ENCODE peak calls at places on chromosomes 16 and 17, in eight cellular contexts. One of them, this sample, is unnamed.

GRCh38 chr16:67865318-67865717 is 7.5 kb upstream of the EDC4 start:
- DNase-seq in smooth muscle cell of the brain vasculature: no peak
- DNase-seq in activated CD4-positive, CD25-positive, alpha-beta regulatory T cell: no peak
- DNase-seq in endothelial cell of umbilical vein: peak
- DNase-seq in Peyer's patch: peak
- DNase-seq in fibroblast of lung: peak
- DNase-seq in stimulated activated CD4-positive, alpha-beta T cell treated with anti-CD3 and anti-CD28 coated beads, Interleukin-4, amount 100 ng/mL, for 48 hours: no peak
- DNase-seq in nephron progenitor cell: no peak
- DNase-seq in this sample: no peak

GRCh38 chr16:58665200-58665599 is 19.4 kb downstream of the SLC38A7 start:
- DNase-seq in smooth muscle cell of the brain vasculature: no peak
- DNase-seq in activated CD4-positive, CD25-positive, alpha-beta regulatory T cell: no peak
- DNase-seq in endothelial cell of umbilical vein: no peak
- DNase-seq in Peyer's patch: no peak
- DNase-seq in fibroblast of lung: no peak
- DNase-seq in stimulated activated CD4-positive, alpha-beta T cell treated with anti-CD3 and anti-CD28 coated beads, Interleukin-4, amount 100 ng/mL, for 48 hours: no peak
- DNase-seq in nephron progenitor cell: no peak
- DNase-seq in this sample: no peak

GRCh38 chr17:40629850-40630249 is 17.8 kb downstream of the SMARCE1 start:
- DNase-seq in smooth muscle cell of the brain vasculature: no peak
- DNase-seq in activated CD4-positive, CD25-positive, alpha-beta regulatory T cell: no peak
- DNase-seq in endothelial cell of umbilical vein: no peak
- DNase-seq in Peyer's patch: no peak
- DNase-seq in fibroblast of lung: no peak
- DNase-seq in stimulated activated CD4-positive, alpha-beta T cell treated with anti-CD3 and anti-CD28 coated beads, Interleukin-4, amount 100 ng/mL, for 48 hours: no peak
- DNase-seq in nephron progenitor cell: no peak
- DNase-seq in this sample: no peak

GRCh38 chr17:29195465-29196081 is 15.4 kb upstream of the MYO18A start:
- DNase-seq in smooth muscle cell of the brain vasculature: no peak
- DNase-seq in activated CD4-positive, CD25-positive, alpha-beta regulatory T cell: no peak
- DNase-seq in endothelial cell of umbilical vein: no peak
- DNase-seq in Peyer's patch: peak
- DNase-seq in fibroblast of lung: no peak
- DNase-seq in stimulated activated CD4-positive, alpha-beta T cell treated with anti-CD3 and anti-CD28 coated beads, Interleukin-4, amount 100 ng/mL, for 48 hours: no peak
- DNase-seq in nephron progenitor cell: no peak
- DNase-seq in this sample: no peak

GRCh38 chr16:15509593-15510520 is 75.5 kb downstream of the BMERB1 start:
- DNase-seq in smooth muscle cell of the brain vasculature: no peak
- DNase-seq in activated CD4-positive, CD25-positive, alpha-beta regulatory T cell: no peak
- DNase-seq in endothelial cell of umbilical vein: no peak
- DNase-seq in Peyer's patch: no peak
- DNase-seq in fibroblast of lung: peak
- DNase-seq in stimulated activated CD4-positive, alpha-beta T cell treated with anti-CD3 and anti-CD28 coated beads, Interleukin-4, amount 100 ng/mL, for 48 hours: no peak
- DNase-seq in nephron progenitor cell: no peak
- DNase-seq in this sample: no peak

GRCh38 chr17:31008374-31009035 is 37.7 kb downstream of the RNF135 start:
- DNase-seq in smooth muscle cell of the brain vasculature: no peak
- DNase-seq in activated CD4-positive, CD25-positive, alpha-beta regulatory T cell: peak
- DNase-seq in endothelial cell of umbilical vein: peak
- DNase-seq in Peyer's patch: peak
- DNase-seq in fibroblast of lung: peak
- DNase-seq in stimulated activated CD4-positive, alpha-beta T cell treated with anti-CD3 and anti-CD28 coated beads, Interleukin-4, amount 100 ng/mL, for 48 hours: peak
- DNase-seq in nephron progenitor cell: peak
- DNase-seq in this sample: peak

GRCh38 chr16:25045696-25046381 is 30.7 kb upstream of the ARHGAP17 start:
- DNase-seq in smooth muscle cell of the brain vasculature: no peak
- DNase-seq in activated CD4-positive, CD25-positive, alpha-beta regulatory T cell: no peak
- DNase-seq in endothelial cell of umbilical vein: peak
- DNase-seq in Peyer's patch: no peak
- DNase-seq in fibroblast of lung: peak
- DNase-seq in stimulated activated CD4-positive, alpha-beta T cell treated with anti-CD3 and anti-CD28 coated beads, Interleukin-4, amount 100 ng/mL, for 48 hours: no peak
- DNase-seq in nephron progenitor cell: no peak
- DNase-seq in this sample: no peak

GRCh38 chr17:35788504-35788998 is 6.9 kb downstream of the MMP28 start:
- DNase-seq in smooth muscle cell of the brain vasculature: no peak
- DNase-seq in activated CD4-positive, CD25-positive, alpha-beta regulatory T cell: no peak
- DNase-seq in endothelial cell of umbilical vein: no peak
- DNase-seq in Peyer's patch: no peak
- DNase-seq in fibroblast of lung: peak
- DNase-seq in stimulated activated CD4-positive, alpha-beta T cell treated with anti-CD3 and anti-CD28 coated beads, Interleukin-4, amount 100 ng/mL, for 48 hours: no peak
- DNase-seq in nephron progenitor cell: no peak
- DNase-seq in this sample: no peak

GRCh38 chr16:47568355-47568754 is 107.2 kb downstream of the PHKB start:
- DNase-seq in smooth muscle cell of the brain vasculature: no peak
- DNase-seq in activated CD4-positive, CD25-positive, alpha-beta regulatory T cell: no peak
- DNase-seq in endothelial cell of umbilical vein: no peak
- DNase-seq in Peyer's patch: no peak
- DNase-seq in fibroblast of lung: no peak
- DNase-seq in stimulated activated CD4-positive, alpha-beta T cell treated with anti-CD3 and anti-CD28 coated beads, Interleukin-4, amount 100 ng/mL, for 48 hours: no peak
- DNase-seq in nephron progenitor cell: no peak
- DNase-seq in this sample: no peak

GRCh38 chr17:41863074-41863843 is 2.0 kb downstream of the KLHL11 start:
- DNase-seq in smooth muscle cell of the brain vasculature: no peak
- DNase-seq in activated CD4-positive, CD25-positive, alpha-beta regulatory T cell: no peak
- DNase-seq in endothelial cell of umbilical vein: no peak
- DNase-seq in Peyer's patch: no peak
- DNase-seq in fibroblast of lung: no peak
- DNase-seq in stimulated activated CD4-positive, alpha-beta T cell treated with anti-CD3 and anti-CD28 coated beads, Interleukin-4, amount 100 ng/mL, for 48 hours: peak
- DNase-seq in nephron progenitor cell: no peak
- DNase-seq in this sample: no peak

GRCh38 chr17:79732804-79733691 is 2.3 kb downstream of the ENPP7 start:
- DNase-seq in smooth muscle cell of the brain vasculature: no peak
- DNase-seq in activated CD4-positive, CD25-positive, alpha-beta regulatory T cell: no peak
- DNase-seq in endothelial cell of umbilical vein: peak
- DNase-seq in Peyer's patch: peak
- DNase-seq in fibroblast of lung: no peak
- DNase-seq in stimulated activated CD4-positive, alpha-beta T cell treated with anti-CD3 and anti-CD28 coated beads, Interleukin-4, amount 100 ng/mL, for 48 hours: no peak
- DNase-seq in nephron progenitor cell: no peak
- DNase-seq in this sample: no peak

GRCh38 chr17:78088529-78088928 is 40.0 kb downstream of the TMC6 start:
- DNase-seq in smooth muscle cell of the brain vasculature: no peak
- DNase-seq in activated CD4-positive, CD25-positive, alpha-beta regulatory T cell: no peak
- DNase-seq in endothelial cell of umbilical vein: no peak
- DNase-seq in Peyer's patch: no peak
- DNase-seq in fibroblast of lung: no peak
- DNase-seq in stimulated activated CD4-positive, alpha-beta T cell treated with anti-CD3 and anti-CD28 coated beads, Interleukin-4, amount 100 ng/mL, for 48 hours: no peak
- DNase-seq in nephron progenitor cell: no peak
- DNase-seq in this sample: no peak

GRCh38 chr17:10737168-10737622 is 7.4 kb upstream of the TMEM220 start:
- DNase-seq in smooth muscle cell of the brain vasculature: no peak
- DNase-seq in activated CD4-positive, CD25-positive, alpha-beta regulatory T cell: no peak
- DNase-seq in endothelial cell of umbilical vein: peak
- DNase-seq in Peyer's patch: peak
- DNase-seq in fibroblast of lung: peak
- DNase-seq in stimulated activated CD4-positive, alpha-beta T cell treated with anti-CD3 and anti-CD28 coated beads, Interleukin-4, amount 100 ng/mL, for 48 hours: no peak
- DNase-seq in nephron progenitor cell: peak
- DNase-seq in this sample: no peak

GRCh38 chr16:27951752-27952151 is 111.8 kb downstream of the GSG1L start:
- DNase-seq in smooth muscle cell of the brain vasculature: no peak
- DNase-seq in activated CD4-positive, CD25-positive, alpha-beta regulatory T cell: no peak
- DNase-seq in endothelial cell of umbilical vein: no peak
- DNase-seq in Peyer's patch: no peak
- DNase-seq in fibroblast of lung: no peak
- DNase-seq in stimulated activated CD4-positive, alpha-beta T cell treated with anti-CD3 and anti-CD28 coated beads, Interleukin-4, amount 100 ng/mL, for 48 hours: no peak
- DNase-seq in nephron progenitor cell: no peak
- DNase-seq in this sample: no peak

GRCh38 chr16:6682142-6682811 is 650.4 kb upstream of the RBFOX1 start:
- DNase-seq in smooth muscle cell of the brain vasculature: no peak
- DNase-seq in activated CD4-positive, CD25-positive, alpha-beta regulatory T cell: no peak
- DNase-seq in endothelial cell of umbilical vein: no peak
- DNase-seq in Peyer's patch: peak
- DNase-seq in fibroblast of lung: no peak
- DNase-seq in stimulated activated CD4-positive, alpha-beta T cell treated with anti-CD3 and anti-CD28 coated beads, Interleukin-4, amount 100 ng/mL, for 48 hours: peak
- DNase-seq in nephron progenitor cell: peak
- DNase-seq in this sample: no peak

GRCh38 chr17:76578376-76578775 is 7.3 kb downstream of the ST6GALNAC2 start:
- DNase-seq in smooth muscle cell of the brain vasculature: no peak
- DNase-seq in activated CD4-positive, CD25-positive, alpha-beta regulatory T cell: no peak
- DNase-seq in endothelial cell of umbilical vein: no peak
- DNase-seq in Peyer's patch: no peak
- DNase-seq in fibroblast of lung: peak
- DNase-seq in stimulated activated CD4-positive, alpha-beta T cell treated with anti-CD3 and anti-CD28 coated beads, Interleukin-4, amount 100 ng/mL, for 48 hours: no peak
- DNase-seq in nephron progenitor cell: no peak
- DNase-seq in this sample: no peak

GRCh38 chr17:74715144-74715543 is 2.4 kb upstream of the CD300LF start:
- DNase-seq in smooth muscle cell of the brain vasculature: no peak
- DNase-seq in activated CD4-positive, CD25-positive, alpha-beta regulatory T cell: no peak
- DNase-seq in endothelial cell of umbilical vein: no peak
- DNase-seq in Peyer's patch: no peak
- DNase-seq in fibroblast of lung: no peak
- DNase-seq in stimulated activated CD4-positive, alpha-beta T cell treated with anti-CD3 and anti-CD28 coated beads, Interleukin-4, amount 100 ng/mL, for 48 hours: no peak
- DNase-seq in nephron progenitor cell: no peak
- DNase-seq in this sample: peak

GRCh38 chr17:76193616-76194015 is 46.7 kb downstream of the RNF157 start:
- DNase-seq in smooth muscle cell of the brain vasculature: no peak
- DNase-seq in activated CD4-positive, CD25-positive, alpha-beta regulatory T cell: no peak
- DNase-seq in endothelial cell of umbilical vein: no peak
- DNase-seq in Peyer's patch: no peak
- DNase-seq in fibroblast of lung: no peak
- DNase-seq in stimulated activated CD4-positive, alpha-beta T cell treated with anti-CD3 and anti-CD28 coated beads, Interleukin-4, amount 100 ng/mL, for 48 hours: no peak
- DNase-seq in nephron progenitor cell: no peak
- DNase-seq in this sample: no peak

GRCh38 chr16:12420661-12421209 is 383.0 kb downstream of the CPPED1 start:
- DNase-seq in smooth muscle cell of the brain vasculature: no peak
- DNase-seq in activated CD4-positive, CD25-positive, alpha-beta regulatory T cell: no peak
- DNase-seq in endothelial cell of umbilical vein: no peak
- DNase-seq in Peyer's patch: no peak
- DNase-seq in fibroblast of lung: no peak
- DNase-seq in stimulated activated CD4-positive, alpha-beta T cell treated with anti-CD3 and anti-CD28 coated beads, Interleukin-4, amount 100 ng/mL, for 48 hours: no peak
- DNase-seq in nephron progenitor cell: no peak
- DNase-seq in this sample: no peak

GRCh38 chr16:22299036-22299435 is 1.8 kb downstream of the POLR3E start:
- DNase-seq in smooth muscle cell of the brain vasculature: no peak
- DNase-seq in activated CD4-positive, CD25-positive, alpha-beta regulatory T cell: no peak
- DNase-seq in endothelial cell of umbilical vein: no peak
- DNase-seq in Peyer's patch: no peak
- DNase-seq in fibroblast of lung: no peak
- DNase-seq in stimulated activated CD4-positive, alpha-beta T cell treated with anti-CD3 and anti-CD28 coated beads, Interleukin-4, amount 100 ng/mL, for 48 hours: no peak
- DNase-seq in nephron progenitor cell: no peak
- DNase-seq in this sample: no peak

GRCh38 chr17:74637265-74637664 is 13.7 kb upstream of the CD300E start:
- DNase-seq in smooth muscle cell of the brain vasculature: no peak
- DNase-seq in activated CD4-positive, CD25-positive, alpha-beta regulatory T cell: no peak
- DNase-seq in endothelial cell of umbilical vein: no peak
- DNase-seq in Peyer's patch: no peak
- DNase-seq in fibroblast of lung: no peak
- DNase-seq in stimulated activated CD4-positive, alpha-beta T cell treated with anti-CD3 and anti-CD28 coated beads, Interleukin-4, amount 100 ng/mL, for 48 hours: no peak
- DNase-seq in nephron progenitor cell: no peak
- DNase-seq in this sample: no peak

This sample was measured in kidney.